ENCODE peak calls at places on chromosomes 5 and 9, in nine cellular contexts. A is gastrocnemius medialis; B is tibial nerve; L is B cell; S is ovary; W is endothelial cell; C is activated CD8-positive, alpha-beta T cell treated with anti-CD3 and anti-CD28 coated beads for 36 hours; M is nephron progenitor cell; J is foreskin keratinocyte. Y is an unnamed sample.

GRCh38 chr9:129568560-129569505 is 52.1 kb downstream of the C9orf50 start:
- DNase-seq in A (no peak), B (no peak), L (peak; percentile 38), S (peak; percentile 83), W (peak; percentile 48), C (peak; percentile 22), M (peak; percentile 79), J (no peak), Y (peak; percentile 78)

GRCh38 chr9:37999501-38000189 is 69.4 kb downstream of the SHB start:
- DNase-seq in A (no peak), B (no peak), L (no peak), S (no peak), W (no peak), C (no peak), M (no peak), J (peak; percentile 39), Y (no peak)

GRCh38 chr5:98111686-98112085 is 661.8 kb upstream of the RGMB start:
- DNase-seq in A (no peak), B (no peak), L (no peak), S (no peak), W (no peak), C (no peak), M (no peak), J (no peak), Y (no peak)

GRCh38 chr9:35518212-35518917 is 28.5 kb downstream of the RUSC2 start:
- DNase-seq in A (peak; percentile 28), B (no peak), L (no peak), S (no peak), W (peak; percentile 33), C (no peak), M (peak; percentile 26), J (peak; percentile 97), Y (peak; percentile 66)

GRCh38 chr9:64061013-64061627 is 1223.9 kb downstream of the FOXD4L5 start:
- DNase-seq in A (no peak), B (no peak), L (no peak), S (no peak), W (no peak), C (no peak), M (no peak), J (no peak), Y (no peak)

GRCh38 chr5:127353761-127354160 is 63.2 kb downstream of the MEGF10 start:
- DNase-seq in A (no peak), B (no peak), L (no peak), S (no peak), W (no peak), C (no peak), M (no peak), J (no peak), Y (no peak)

GRCh38 chr5:127928053-127928452 is 155.5 kb upstream of the SLC12A2 start:
- DNase-seq in A (no peak), B (no peak), L (no peak), S (no peak), W (no peak), C (no peak), M (no peak), J (no peak), Y (no peak)

GRCh38 chr5:115507682-115508081 is 36.9 kb downstream of the FEM1C start:
- DNase-seq in A (no peak), B (no peak), L (no peak), S (no peak), W (no peak), C (no peak), M (no peak), J (no peak), Y (no peak)

GRCh38 chr5:136781464-136781863 is 416.1 kb upstream of the TRPC7 start:
- DNase-seq in A (no peak), B (no peak), L (no peak), S (no peak), W (no peak), C (no peak), M (no peak), J (no peak), Y (no peak)

GRCh38 chr5:37774912-37775483 is 64.8 kb downstream of the GDNF start:
- DNase-seq in A (no peak), B (no peak), L (no peak), S (no peak), W (no peak), C (peak; percentile 57), M (peak; percentile 32), J (no peak), Y (peak; percentile 19)
- TF ChIP-seq CTCF in A (no peak), B (no peak), L (peak; percentile 58), S (peak; percentile 15), W (peak; percentile 88), C (peak; percentile 73), M (peak; percentile 53), J (peak; percentile 79), Y (peak; percentile 38)

GRCh38 chr9:1878817-1879216 is 136.3 kb upstream of the SMARCA2 start:
- DNase-seq in A (no peak), B (no peak), L (peak; percentile 3), S (no peak), W (no peak), C (no peak), M (no peak), J (no peak), Y (no peak)

GRCh38 chr9:1876891-1877496 is 138.2 kb upstream of the SMARCA2 start:
- DNase-seq in A (no peak), B (no peak), L (no peak), S (no peak), W (no peak), C (peak; percentile 23), M (no peak), J (no peak), Y (no peak)

GRCh38 chr9:1875921-1876448 is 139.2 kb upstream of the SMARCA2 start:
- DNase-seq in A (no peak), B (no peak), L (no peak), S (no peak), W (no peak), C (peak; percentile 91), M (no peak), J (no peak), Y (no peak)

GRCh38 chr9:1877951-1878350 is 137.2 kb upstream of the SMARCA2 start:
- DNase-seq in A (no peak), B (no peak), L (no peak), S (no peak), W (no peak), C (no peak), M (no peak), J (no peak), Y (no peak)

DNA sequence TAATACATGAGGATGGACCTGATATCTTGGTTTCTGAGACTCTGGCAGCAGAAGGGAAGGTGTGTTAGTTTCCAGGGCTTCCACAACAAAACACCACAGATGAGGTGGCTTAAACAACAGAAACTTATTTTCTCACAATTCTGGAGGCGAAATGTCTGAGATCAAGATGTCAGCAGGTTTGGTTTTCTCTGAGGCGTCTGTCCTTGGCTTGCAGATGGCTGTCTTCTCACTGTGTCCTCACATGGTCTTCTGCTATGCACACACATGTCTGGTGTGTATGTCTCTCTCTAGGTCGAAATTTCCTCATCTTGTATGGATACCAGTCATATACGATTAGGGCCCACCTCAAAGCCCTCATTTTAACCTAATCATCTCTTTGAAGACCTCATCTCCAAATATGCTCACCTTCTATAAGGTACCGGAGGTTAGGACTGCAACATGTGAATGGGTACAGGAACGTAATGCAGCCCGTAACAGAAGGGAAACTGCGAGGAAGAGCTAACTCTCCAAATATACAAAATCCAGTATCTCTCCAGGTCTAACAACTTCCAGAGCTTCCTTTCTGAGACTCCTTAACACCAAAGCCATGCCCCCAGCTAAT is 139.8 kb upstream of the SMARCA2 start:
- DNase-seq in A (no peak), B (no peak), L (no peak), S (no peak), W (no peak), C (no peak), M (no peak), J (no peak), Y (no peak)
- TF ChIP-seq CTCF in A (no peak), B (no peak), L (no peak), S (no peak), W (no peak), C (no peak), M (no peak), J (no peak), Y (no peak)

GRCh38 chr5:53996008-53996407 is 314.4 kb downstream of the ARL15 start:
- DNase-seq in A (no peak), B (no peak), L (no peak), S (no peak), W (no peak), C (no peak), M (no peak), J (no peak), Y (no peak)

GRCh38 chr5:53987091-53987490 is 323.3 kb downstream of the ARL15 start:
- DNase-seq in A (no peak), B (no peak), L (no peak), S (no peak), W (no peak), C (no peak), M (no peak), J (no peak), Y (no peak)

GRCh38 chr5:53994148-53994547 is 316.2 kb downstream of the ARL15 start:
- DNase-seq in A (no peak), B (no peak), L (no peak), S (no peak), W (no peak), C (no peak), M (no peak), J (no peak), Y (no peak)

GRCh38 chr5:53991942-53992341 is 318.4 kb downstream of the ARL15 start:
- DNase-seq in A (no peak), B (no peak), L (no peak), S (no peak), W (peak; percentile 21), C (peak; percentile 6), M (no peak), J (no peak), Y (no peak)
- TF ChIP-seq CTCF in A (peak; percentile 21), B (no peak), L (no peak), S (no peak), W (peak; percentile 75), C (peak; percentile 28), M (no peak), J (peak; percentile 60), Y (no peak)

GRCh38 chr9:1738511-1739100 is 276.5 kb upstream of the SMARCA2 start:
- DNase-seq in A (no peak), B (no peak), L (no peak), S (no peak), W (no peak), C (no peak), M (no peak), J (no peak), Y (no peak)

GRCh38 chr9:1726993-1727759 is 288.0 kb upstream of the SMARCA2 start:
- DNase-seq in A (no peak), B (no peak), L (peak; percentile 5), S (no peak), W (peak; percentile 10), C (peak; percentile 4), M (no peak), J (no peak), Y (no peak)

GRCh38 chr9:1729631-1730030 is 285.5 kb upstream of the SMARCA2 start:
- DNase-seq in A (no peak), B (no peak), L (no peak), S (no peak), W (no peak), C (no peak), M (no peak), J (no peak), Y (no peak)

DNA sequence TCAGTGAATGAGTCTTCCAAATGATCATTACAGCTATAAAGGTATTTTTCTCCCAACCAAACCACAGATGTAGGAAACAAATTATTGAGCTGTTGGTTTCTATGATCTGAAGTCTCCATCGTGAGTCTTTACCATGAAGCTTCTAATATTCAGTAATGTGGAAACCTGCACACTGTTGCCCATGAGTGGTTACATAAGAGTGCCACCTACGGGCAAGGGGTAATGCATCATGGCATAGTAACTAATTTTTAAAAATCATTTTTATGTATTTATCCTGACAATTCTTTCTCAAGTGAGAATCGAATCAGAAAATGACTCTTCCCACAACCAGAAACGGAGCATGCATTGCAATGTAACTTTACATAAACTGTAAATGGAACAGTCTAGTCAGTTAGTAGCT is 282.5 kb upstream of the SMARCA2 start:
- DNase-seq in A (no peak), B (no peak), L (no peak), S (no peak), W (no peak), C (peak; percentile 2), M (no peak), J (no peak), Y (no peak)
- TF ChIP-seq CTCF in A (no peak), B (no peak), L (no peak), S (no peak), W (no peak), C (peak; percentile 11), M (no peak), J (peak; percentile 52), Y (no peak)

Y was measured in Calu3.